ENCODE peak calls at places on chromosomes 13 and 19, in five cellular contexts. K is pancreas, Q is heart right ventricle, N is PC-3, C is endothelial cell of umbilical vein. W is an unnamed sample.

GRCh38 chr19:48120505-48120904 is 9.9 kb upstream of the PLA2G4C start:
- DNase-seq in K (no peak), Q (no peak), N (no peak), C (no peak), W (no peak)

GRCh38 chr19:3049089-3049488 is 13.2 kb downstream of the TLE5 start:
- DNase-seq in K (no peak), Q (no peak), N (no peak), C (no peak), W (no peak)

GRCh38 chr19:46303702-46304397 is 7.0 kb downstream of the HIF3A start:
- DNase-seq in K (peak; percentile 90), Q (peak; percentile 68), N (no peak), C (no peak), W (no peak)

GRCh38 chr13:20395061-20395916 is 130.4 kb downstream of the CRYL1 start:
- DNase-seq in K (no peak), Q (no peak), N (peak; percentile 28), C (no peak), W (no peak)

GRCh38 chr13:112771877-112772538 is 82.2 kb downstream of the ATP11A start:
- DNase-seq in K (peak; percentile 44), Q (no peak), N (no peak), C (no peak), W (no peak)

GRCh38 chr19:48470281-48470680 is 1.1 kb downstream of the CYTH2 start:
- DNase-seq in K (no peak), Q (no peak), N (no peak), C (no peak), W (no peak)

GRCh38 chr13:38417241-38417640 is 67.6 kb downstream of the UFM1 start:
- DNase-seq in K (no peak), Q (no peak), N (peak; percentile 52), C (no peak), W (no peak)

GRCh38 chr19:17306285-17306714 is 628 bp downstream of the MRPL34 start:
- DNase-seq in K (no peak), Q (no peak), N (peak; percentile 33), C (no peak), W (no peak)

GRCh38 chr13:107373551-107373950 is 805.6 kb upstream of the ARGLU1 start:
- DNase-seq in K (no peak), Q (no peak), N (peak; percentile 75), C (peak; percentile 91), W (no peak)

GRCh38 chr19:49861127-49861526 is 6.2 kb downstream of the PNKP start:
- DNase-seq in K (peak; percentile 26), Q (peak; percentile 48), N (no peak), C (no peak), W (no peak)

GRCh38 chr19:28403698-28404099 is 809.3 kb downstream of the UQCRFS1 start:
- DNase-seq in K (no peak), Q (no peak), N (no peak), C (no peak), W (no peak)

GRCh38 chr19:2495130-2495641 is 19.3 kb downstream of the GADD45B start:
- DNase-seq in K (peak; percentile 81), Q (peak; percentile 83), N (peak; percentile 71), C (peak; percentile 57), W (no peak)

GRCh38 chr13:32107474-32107873 is 75.9 kb downstream of the FRY start:
- DNase-seq in K (no peak), Q (no peak), N (no peak), C (peak; percentile 10), W (no peak)

GRCh38 chr13:23687614-23688013 is 117.4 kb downstream of the TNFRSF19 start:
- DNase-seq in K (no peak), Q (no peak), N (no peak), C (no peak), W (no peak)

GRCh38 chr19:3053218-3053621 is 9.1 kb downstream of the TLE5 start:
- DNase-seq in K (no peak), Q (no peak), N (no peak), C (no peak), W (no peak)

GRCh38 chr19:48813123-48813911 is 2.5 kb upstream of the BCAT2 start:
- DNase-seq in K (no peak), Q (no peak), N (no peak), C (no peak), W (no peak)

GRCh38 chr13:39038569-39038898 is 278 bp downstream of the NHLRC3 start:
- DNase-seq in K (no peak), Q (no peak), N (peak; percentile 8), C (no peak), W (no peak)

GRCh38 chr19:18657590-18658365 is 20.9 kb downstream of the KLHL26 start:
- DNase-seq in K (no peak), Q (peak; percentile 77), N (no peak), C (no peak), W (no peak)

GRCh38 chr13:51278426-51279130 is 56.4 kb downstream of the FAM124A start:
- DNase-seq in K (no peak), Q (no peak), N (no peak), C (no peak), W (no peak)

GRCh38 chr19:17873661-17874422 is 2.1 kb downstream of the SLC5A5 start:
- DNase-seq in K (no peak), Q (no peak), N (peak; percentile 60), C (no peak), W (no peak)

GRCh38 chr13:99313473-99313872 is 6.3 kb upstream of the GPR183 start:
- DNase-seq in K (no peak), Q (no peak), N (no peak), C (peak; percentile 86), W (no peak)

GRCh38 chr19:12484011-12484370 is 625 bp downstream of the ZNF709 start:
- DNase-seq in K (no peak), Q (no peak), N (no peak), C (no peak), W (no peak)

GRCh38 chr13:36806102-36806501 is 12.9 kb upstream of the RFXAP start:
- DNase-seq in K (no peak), Q (no peak), N (no peak), C (no peak), W (no peak)

GRCh38 chr13:110698689-110699088 is 7.2 kb downstream of the CARS2 start:
- DNase-seq in K (no peak), Q (no peak), N (no peak), C (no peak), W (no peak)

GRCh38 chr13:24053505-24054251 is 106.8 kb upstream of the SPATA13 start:
- DNase-seq in K (peak; percentile 80), Q (no peak), N (peak; percentile 91), C (peak; percentile 72), W (no peak)

GRCh38 chr13:78609464-78610205 is 6.3 kb upstream of the POU4F1 start:
- DNase-seq in K (no peak), Q (no peak), N (no peak), C (peak; percentile 30), W (no peak)

GRCh38 chr13:78606471-78607408 is 3.4 kb upstream of the POU4F1 start:
- DNase-seq in K (no peak), Q (no peak), N (no peak), C (no peak), W (no peak)

GRCh38 chr13:78608705-78609463 is 5.5 kb upstream of the POU4F1 start:
- DNase-seq in K (no peak), Q (no peak), N (no peak), C (peak; percentile 28), W (no peak)

GRCh38 chr13:78607409-78608253 is 4.3 kb upstream of the POU4F1 start:
- DNase-seq in K (no peak), Q (no peak), N (no peak), C (no peak), W (no peak)

DNA sequence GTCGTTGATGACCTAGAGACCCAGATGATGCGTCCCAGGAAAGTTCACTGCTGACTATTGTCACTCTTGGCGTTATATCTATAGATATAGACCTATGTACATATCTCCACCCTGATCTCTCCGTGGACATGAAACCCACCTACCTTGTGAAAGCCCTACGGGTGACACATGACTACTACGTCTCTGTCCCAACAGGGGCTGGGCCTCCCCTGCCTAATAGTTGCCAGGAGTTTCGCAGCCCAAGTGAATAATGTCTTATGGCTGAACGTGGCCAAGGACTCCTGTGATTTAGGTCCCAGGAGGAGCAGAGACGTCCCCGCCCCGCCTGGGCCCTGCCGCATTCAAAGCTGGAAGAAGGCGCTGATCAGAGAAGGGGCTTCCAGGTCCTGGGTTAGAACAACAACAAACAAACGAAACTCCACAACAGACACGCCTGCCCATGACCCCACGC is 4.9 kb upstream of the POU4F1 start:
- DNase-seq in K (no peak), Q (no peak), N (no peak), C (no peak), W (no peak)
- H3K4me3 ChIP-seq in K (no peak overlapping the region), Q (peak overlapping the region; percentile 59), N (no peak overlapping the region), C (no peak overlapping the region), W (no peak overlapping the region)

GRCh38 chr19:41646589-41647204 is 19.8 kb upstream of the CEACAM4 start:
- DNase-seq in K (no peak), Q (peak; percentile 21), N (peak; percentile 30), C (no peak), W (no peak)
- TF ChIP-seq CTCF in K (peak; percentile 29), Q (peak; percentile 21), N (peak; percentile 43), C (peak; percentile 55), W (peak; percentile 38)

GRCh38 chr13:79346300-79346914 is 59.6 kb downstream of the RBM26 start:
- DNase-seq in K (no peak), Q (no peak), N (no peak), C (no peak), W (no peak)

GRCh38 chr13:79354285-79354684 is 51.8 kb downstream of the RBM26 start:
- DNase-seq in K (no peak), Q (no peak), N (no peak), C (peak; percentile 15), W (no peak)

GRCh38 chr13:79353698-79354097 is 52.4 kb downstream of the RBM26 start:
- DNase-seq in K (no peak), Q (no peak), N (no peak), C (peak; percentile 78), W (no peak)

GRCh38 chr13:79349011-79349410 is 57.0 kb downstream of the RBM26 start:
- DNase-seq in K (no peak), Q (no peak), N (no peak), C (no peak), W (no peak)

DNA sequence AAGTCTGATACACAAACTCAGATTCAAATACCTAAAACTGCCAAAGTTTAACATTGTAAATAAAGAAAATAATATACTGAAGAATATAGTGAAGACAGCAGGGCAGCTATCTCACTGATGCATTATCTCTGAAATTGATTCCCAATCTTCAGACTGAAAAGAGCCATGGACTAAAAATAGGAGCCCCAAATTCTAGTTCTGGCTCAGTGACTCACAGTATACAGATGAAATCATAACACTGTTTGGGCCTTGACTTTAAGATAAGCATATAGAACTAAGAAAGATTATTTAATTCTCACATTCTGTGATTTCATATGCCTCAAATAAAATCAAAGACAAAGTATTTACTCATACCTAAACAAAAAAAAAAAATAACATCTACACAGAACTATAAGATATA is 53.9 kb downstream of the RBM26 start:
- DNase-seq in K (no peak), Q (no peak), N (no peak), C (no peak), W (no peak)
- H3K36me3 ChIP-seq in K (no peaks in the 10 kb centered on the region), Q (no peaks in the 10 kb centered on the region), N (peaks cover 38% of the 10 kb centered on the region), C (no peaks in the 10 kb centered on the region), W (peaks cover 3% of the 10 kb centered on the region)

DNA sequence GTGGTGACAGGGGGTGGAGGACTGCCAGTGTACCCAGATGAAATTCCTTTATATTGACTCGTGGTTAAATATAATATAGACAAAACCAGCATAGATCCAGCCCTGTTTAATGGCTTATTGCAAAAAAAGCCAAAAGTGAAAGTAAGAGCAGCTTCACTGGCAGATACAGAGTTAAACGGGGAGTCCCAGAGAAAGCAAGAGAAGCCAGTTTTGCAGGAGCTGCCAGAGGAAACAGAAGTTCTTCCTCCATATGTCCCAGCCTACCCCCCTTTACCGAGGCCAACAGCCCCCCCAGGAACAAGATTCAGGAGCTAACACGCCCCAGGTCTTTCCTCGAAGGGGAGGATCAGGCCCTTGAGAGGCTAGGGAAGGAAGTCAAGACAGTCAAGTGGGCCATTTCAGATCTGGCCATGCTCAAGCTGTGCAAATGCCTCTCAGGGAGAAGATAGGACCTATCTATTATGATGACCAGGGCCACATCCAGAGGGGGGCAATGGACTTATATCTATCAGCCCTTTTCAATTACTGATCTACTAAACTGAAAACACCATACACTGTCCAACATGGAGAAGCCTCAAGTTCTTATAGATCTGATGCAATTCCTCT is 47.2 kb upstream of the ZNF737 start:
- DNase-seq in K (no peak), Q (no peak), N (no peak), C (no peak), W (no peak)
- H3K4me3 ChIP-seq in K (no peak overlapping the region), Q (no peak overlapping the region), N (no peak overlapping the region), C (no peak overlapping the region), W (no peak overlapping the region)